ENCODE peak calls at places on chromosomes 4 and X, in four cellular contexts. W is activated naive CD8-positive, alpha-beta T cell treated with anti-CD3 and anti-CD28 coated beads, Interleukin-2, amount 50 U/mL, for 24 hours; H is GM12865; X is skeletal muscle cell. Y is an unnamed sample.

GRCh38 chrX:134158821-134159512 is 78.0 kb upstream of the CCDC160 start:
- DNase-seq in W (peak; percentile 15), H (no peak), X (no peak), Y (no peak)

GRCh38 chr4:159358226-159358625 is 255.3 kb downstream of the RAPGEF2 start:
- DNase-seq in W (no peak), H (no peak), X (peak; percentile 80), Y (peak; percentile 48)

GRCh38 chr4:6746721-6747689 is 31.0 kb downstream of the BLOC1S4 start:
- DNase-seq in W (no peak), H (no peak), X (no peak), Y (no peak)

GRCh38 chrX:112818114-112819012 is 22.3 kb downstream of the AMOT start:
- DNase-seq in W (no peak), H (no peak), X (no peak), Y (no peak)

GRCh38 chr4:36224969-36225903 is 19.1 kb downstream of the ARAP2 start:
- DNase-seq in W (no peak), H (no peak), X (no peak), Y (no peak)

GRCh38 chr4:4651811-4652609 is 110.2 kb upstream of the STX18 start:
- DNase-seq in W (no peak), H (no peak), X (no peak), Y (no peak)

GRCh38 chrX:104697264-104697663 is 131.3 kb downstream of the IL1RAPL2 start:
- DNase-seq in W (no peak), H (peak; percentile 3), X (no peak), Y (no peak)

GRCh38 chrX:119604778-119605177 is 1.4 kb downstream of the NKRF start:
- DNase-seq in W (no peak), H (no peak), X (no peak), Y (no peak)

GRCh38 chr4:76723373-76723772 is 174.6 kb downstream of the SOWAHB start:
- DNase-seq in W (no peak), H (no peak), X (no peak), Y (no peak)

GRCh38 chr4:37549003-37549402 is 137.2 kb downstream of the RELL1 start:
- DNase-seq in W (no peak), H (no peak), X (peak; percentile 75), Y (no peak)

GRCh38 chrX:13463608-13464007 is 105.8 kb upstream of the EGFL6 start:
- DNase-seq in W (no peak), H (no peak), X (peak; percentile 97), Y (no peak)

GRCh38 chr4:156677136-156677535 is 294.5 kb downstream of the PDGFC start:
- DNase-seq in W (no peak), H (peak; percentile 63), X (peak; percentile 25), Y (no peak)

GRCh38 chr4:150237110-150237852 is 159.0 kb downstream of the DCLK2 start:
- DNase-seq in W (no peak), H (no peak), X (peak; percentile 76), Y (no peak)

GRCh38 chr4:10605746-10606482 is 78.7 kb downstream of the CLNK start:
- DNase-seq in W (no peak), H (no peak), X (no peak), Y (no peak)

GRCh38 chr4:121666091-121666679 is 30.6 kb downstream of the ANXA5 start:
- DNase-seq in W (no peak), H (no peak), X (no peak), Y (no peak)

GRCh38 chrX:65688403-65688881 is 21.0 kb downstream of the MSN start:
- DNase-seq in W (no peak), H (peak; percentile 89), X (no peak), Y (no peak)

GRCh38 chr4:38160487-38161207 is 200.4 kb downstream of the PTTG2 start:
- DNase-seq in W (peak; percentile 27), H (peak; percentile 81), X (peak; percentile 97), Y (no peak)

GRCh38 chrX:10549280-10549679 is 71.1 kb downstream of the MID1 start:
- DNase-seq in W (no peak), H (no peak), X (no peak), Y (no peak)

GRCh38 chr4:24704152-24704551 is 91.2 kb upstream of the SOD3 start:
- DNase-seq in W (no peak), H (no peak), X (no peak), Y (no peak)

GRCh38 chrX:136667446-136668168 is 19.6 kb downstream of the CD40LG start:
- DNase-seq in W (no peak), H (no peak), X (no peak), Y (no peak)

GRCh38 chr4:164731827-164732474 is 22.0 kb upstream of the SMIM31 start:
- DNase-seq in W (peak; percentile 49), H (peak; percentile 66), X (peak; percentile 12), Y (peak; percentile 53)

GRCh38 chr4:141851246-141851891 is 215.0 kb downstream of the IL15 start:
- DNase-seq in W (no peak), H (no peak), X (peak; percentile 21), Y (no peak)

GRCh38 chrX:118459494-118459893 is 36.1 kb upstream of the DOCK11 start:
- DNase-seq in W (no peak), H (peak; percentile 44), X (peak; percentile 11), Y (peak; percentile 40)

GRCh38 chr4:14877246-14878220 is 124.7 kb upstream of the CPEB2 start:
- DNase-seq in W (no peak), H (peak; percentile 73), X (no peak), Y (no peak)

GRCh38 chrX:123899701-123900100 is 39.8 kb downstream of the XIAP start:
- DNase-seq in W (no peak), H (no peak), X (no peak), Y (no peak)

GRCh38 chrX:102546818-102547493 is 30.4 kb upstream of the TMSB15A start:
- DNase-seq in W (peak; percentile 8), H (no peak), X (no peak), Y (no peak)

GRCh38 chr4:41751325-41752061 is 3.0 kb upstream of the PHOX2B start:
- DNase-seq in W (peak; percentile 10), H (no peak), X (no peak), Y (no peak)

GRCh38 chr4:84957509-84958420 is 8.7 kb downstream of the WDFY3 start:
- DNase-seq in W (no peak), H (no peak), X (no peak), Y (no peak)

GRCh38 chr4:155787113-155787710 is 28.4 kb downstream of the GUCY1B1 start:
- DNase-seq in W (no peak), H (peak; percentile 79), X (peak; percentile 18), Y (peak; percentile 39)

GRCh38 chr4:168777277-168777965 is 232.6 kb downstream of the CBR4 start:
- DNase-seq in W (no peak), H (no peak), X (no peak), Y (no peak)

GRCh38 chrX:46840946-46841740 is 4.3 kb downstream of the RP2 start:
- DNase-seq in W (no peak), H (peak; percentile 11), X (no peak), Y (peak; percentile 37)

GRCh38 chr4:1198070-1198844 is 25.9 kb upstream of the SPON2 start:
- DNase-seq in W (no peak), H (peak; percentile 3), X (no peak), Y (no peak)

GRCh38 chrX:66731398-66731797 is 92.5 kb upstream of the EDA2R start:
- DNase-seq in W (no peak), H (peak; percentile 40), X (peak; percentile 10), Y (peak; percentile 1)

GRCh38 chr4:168917150-168917779 is 92.8 kb downstream of the CBR4 start:
- DNase-seq in W (no peak), H (peak; percentile 54), X (no peak), Y (peak; percentile 14)

GRCh38 chrX:47097018-47097417 is 18.8 kb downstream of the RGN start:
- DNase-seq in W (no peak), H (no peak), X (no peak), Y (no peak)

GRCh38 chr4:110124721-110125120 is 73.7 kb downstream of the ELOVL6 start:
- DNase-seq in W (no peak), H (peak; percentile 38), X (no peak), Y (no peak)

GRCh38 chrX:50770702-50771101 is 43.3 kb downstream of the SHROOM4 start:
- DNase-seq in W (no peak), H (no peak), X (no peak), Y (no peak)

GRCh38 chr4:68342139-68342538 is 7.8 kb downstream of the YTHDC1 start:
- DNase-seq in W (no peak), H (no peak), X (no peak), Y (peak; percentile 39)

GRCh38 chrX:75781618-75782017 is 3.4 kb downstream of the MAGEE2 start:
- DNase-seq in W (no peak), H (no peak), X (no peak), Y (peak; percentile 58)

Y was measured in putamen.